ENCODE peak calls at places on chromosomes 7 and 10, in five cellular contexts. One of them, this sample, is unnamed.

GRCh38 chr7:25893436-25893835 is 258.6 kb upstream of the NFE2L3 start:
- DNase-seq in heart right ventricle: no peak
- DNase-seq in OCI-LY7: peak; percentile 12
- DNase-seq in GM23248: peak; percentile 4
- DNase-seq in body of pancreas: no peak
- DNase-seq in this sample: no peak

GRCh38 chr10:69465457-69466157 is 14.3 kb downstream of the TSPAN15 start:
- DNase-seq in heart right ventricle: no peak
- DNase-seq in OCI-LY7: no peak
- DNase-seq in GM23248: no peak
- DNase-seq in body of pancreas: no peak
- DNase-seq in this sample: no peak

GRCh38 chr10:69232252-69232651 is 12.1 kb downstream of the HKDC1 start:
- DNase-seq in OCI-LY7: no peak
- DNase-seq in heart right ventricle: no peak
- DNase-seq in body of pancreas: no peak
- DNase-seq in GM23248: peak; percentile 91
- DNase-seq in this sample: no peak

GRCh38 chr10:17527530-17528146 is 73.2 kb upstream of the ST8SIA6 start:
- DNase-seq in OCI-LY7: no peak
- DNase-seq in body of pancreas: no peak
- DNase-seq in heart right ventricle: peak; percentile 10
- DNase-seq in GM23248: peak; percentile 38
- DNase-seq in this sample: no peak

GRCh38 chr10:58982470-58983239 is 193.8 kb upstream of the PHYHIPL start:
- DNase-seq in body of pancreas: no peak
- DNase-seq in GM23248: no peak
- DNase-seq in OCI-LY7: no peak
- DNase-seq in heart right ventricle: no peak
- DNase-seq in this sample: no peak

GRCh38 chr7:27168265-27168947 is 3.1 kb upstream of the HOXA9 start:
- DNase-seq in body of pancreas: no peak
- DNase-seq in heart right ventricle: no peak
- DNase-seq in OCI-LY7: no peak
- DNase-seq in GM23248: peak; percentile 79
- DNase-seq in this sample: no peak

GRCh38 chr7:111264111-111264868 is 173.4 kb downstream of the LRRN3 start:
- DNase-seq in body of pancreas: no peak
- DNase-seq in OCI-LY7: no peak
- DNase-seq in heart right ventricle: no peak
- DNase-seq in GM23248: no peak
- DNase-seq in this sample: no peak

GRCh38 chr7:123230147-123230546 is 30.4 kb upstream of the SLC13A1 start:
- DNase-seq in heart right ventricle: no peak
- DNase-seq in body of pancreas: no peak
- DNase-seq in GM23248: no peak
- DNase-seq in OCI-LY7: no peak
- DNase-seq in this sample: no peak

GRCh38 chr7:149140784-149141183 is 6.5 kb upstream of the ZNF398 start:
- DNase-seq in body of pancreas: no peak
- DNase-seq in GM23248: peak; percentile 21
- DNase-seq in OCI-LY7: no peak
- DNase-seq in heart right ventricle: no peak
- DNase-seq in this sample: no peak

GRCh38 chr10:68082815-68083395 is 7.8 kb upstream of the HERC4 start:
- DNase-seq in heart right ventricle: no peak
- DNase-seq in OCI-LY7: no peak
- DNase-seq in body of pancreas: no peak
- DNase-seq in GM23248: peak; percentile 72
- DNase-seq in this sample: no peak

GRCh38 chr7:32051128-32051527 is 19.1 kb downstream of the PDE1C start:
- DNase-seq in heart right ventricle: no peak
- DNase-seq in OCI-LY7: no peak
- DNase-seq in body of pancreas: no peak
- DNase-seq in GM23248: no peak
- DNase-seq in this sample: no peak

GRCh38 chr7:78073470-78074382 is 275.2 kb downstream of the PHTF2 start:
- DNase-seq in GM23248: no peak
- DNase-seq in body of pancreas: no peak
- DNase-seq in heart right ventricle: no peak
- DNase-seq in OCI-LY7: no peak
- DNase-seq in this sample: no peak

GRCh38 chr10:112775347-112775746 is 174.7 kb upstream of the TCF7L2 start:
- DNase-seq in GM23248: peak; percentile 31
- DNase-seq in heart right ventricle: no peak
- DNase-seq in body of pancreas: no peak
- DNase-seq in OCI-LY7: no peak
- DNase-seq in this sample: no peak

GRCh38 chr10:77230194-77230593 is 407.4 kb downstream of the KCNMA1 start:
- DNase-seq in OCI-LY7: no peak
- DNase-seq in body of pancreas: no peak
- DNase-seq in GM23248: peak; percentile 74
- DNase-seq in heart right ventricle: no peak
- DNase-seq in this sample: no peak

GRCh38 chr10:112343056-112343806 is 30.7 kb upstream of the ACSL5 start:
- DNase-seq in heart right ventricle: no peak
- DNase-seq in GM23248: no peak
- DNase-seq in body of pancreas: no peak
- DNase-seq in OCI-LY7: no peak
- DNase-seq in this sample: no peak

GRCh38 chr10:71354771-71355170 is 35.7 kb downstream of the SLC29A3 start:
- DNase-seq in GM23248: peak; percentile 59
- DNase-seq in OCI-LY7: no peak
- DNase-seq in body of pancreas: no peak
- DNase-seq in heart right ventricle: no peak
- DNase-seq in this sample: no peak

GRCh38 chr10:122374859-122375721 is 582 bp downstream of the PLEKHA1 start:
- DNase-seq in body of pancreas: peak; percentile 71
- DNase-seq in OCI-LY7: peak; percentile 71
- DNase-seq in GM23248: peak; percentile 77
- DNase-seq in heart right ventricle: peak; percentile 50
- DNase-seq in this sample: no peak

GRCh38 chr7:158039270-158039669 is 548.4 kb downstream of the PTPRN2 start:
- DNase-seq in GM23248: no peak
- DNase-seq in OCI-LY7: no peak
- DNase-seq in heart right ventricle: no peak
- DNase-seq in body of pancreas: no peak
- DNase-seq in this sample: no peak

GRCh38 chr7:158251061-158251965 is 336.3 kb downstream of the PTPRN2 start:
- DNase-seq in heart right ventricle: no peak
- DNase-seq in OCI-LY7: no peak
- DNase-seq in body of pancreas: no peak
- DNase-seq in GM23248: no peak
- DNase-seq in this sample: no peak

GRCh38 chr7:142563470-142563869 is 185.8 kb upstream of the PRSS1 start:
- DNase-seq in body of pancreas: no peak
- DNase-seq in GM23248: peak; percentile 64
- DNase-seq in OCI-LY7: no peak
- DNase-seq in heart right ventricle: no peak
- DNase-seq in this sample: no peak

GRCh38 chr10:87538092-87538795 is 33.6 kb downstream of the MINPP1 start:
- DNase-seq in heart right ventricle: no peak
- DNase-seq in OCI-LY7: no peak
- DNase-seq in body of pancreas: no peak
- DNase-seq in GM23248: peak; percentile 26
- DNase-seq in this sample: no peak

GRCh38 chr7:47329320-47329926 is 252.5 kb downstream of the TNS3 start:
- DNase-seq in GM23248: no peak
- DNase-seq in body of pancreas: no peak
- DNase-seq in heart right ventricle: no peak
- DNase-seq in OCI-LY7: no peak
- DNase-seq in this sample: no peak
- H3K4me1 ChIP-seq in GM23248: peaks cover 34% of the 10 kb centered on the region
- H3K4me1 ChIP-seq in body of pancreas: peaks cover 40% of the 10 kb centered on the region
- H3K4me1 ChIP-seq in heart right ventricle: peaks cover 91% of the 10 kb centered on the region
- H3K4me1 ChIP-seq in OCI-LY7: no peaks in the 10 kb centered on the region
- H3K4me1 ChIP-seq in this sample: peaks cover 58% of the 10 kb centered on the region

GRCh38 chr7:107999814-108000560 is 3.0 kb downstream of the LAMB1 start:
- DNase-seq in GM23248: peak; percentile 45
- DNase-seq in heart right ventricle: no peak
- DNase-seq in body of pancreas: no peak
- DNase-seq in OCI-LY7: no peak
- DNase-seq in this sample: no peak

GRCh38 chr7:107996072-107996824 is 6.7 kb downstream of the LAMB1 start:
- DNase-seq in body of pancreas: no peak
- DNase-seq in heart right ventricle: no peak
- DNase-seq in GM23248: peak; percentile 65
- DNase-seq in OCI-LY7: no peak
- DNase-seq in this sample: no peak

GRCh38 chr7:108000875-108001758 is 1.8 kb downstream of the LAMB1 start:
- DNase-seq in body of pancreas: peak; percentile 36
- DNase-seq in OCI-LY7: no peak
- DNase-seq in GM23248: peak; percentile 63
- DNase-seq in heart right ventricle: peak; percentile 74
- DNase-seq in this sample: no peak

GRCh38 chr7:107998150-107998549 is 4.8 kb downstream of the LAMB1 start:
- DNase-seq in body of pancreas: no peak
- DNase-seq in heart right ventricle: no peak
- DNase-seq in OCI-LY7: no peak
- DNase-seq in GM23248: peak; percentile 27
- DNase-seq in this sample: no peak

DNA sequence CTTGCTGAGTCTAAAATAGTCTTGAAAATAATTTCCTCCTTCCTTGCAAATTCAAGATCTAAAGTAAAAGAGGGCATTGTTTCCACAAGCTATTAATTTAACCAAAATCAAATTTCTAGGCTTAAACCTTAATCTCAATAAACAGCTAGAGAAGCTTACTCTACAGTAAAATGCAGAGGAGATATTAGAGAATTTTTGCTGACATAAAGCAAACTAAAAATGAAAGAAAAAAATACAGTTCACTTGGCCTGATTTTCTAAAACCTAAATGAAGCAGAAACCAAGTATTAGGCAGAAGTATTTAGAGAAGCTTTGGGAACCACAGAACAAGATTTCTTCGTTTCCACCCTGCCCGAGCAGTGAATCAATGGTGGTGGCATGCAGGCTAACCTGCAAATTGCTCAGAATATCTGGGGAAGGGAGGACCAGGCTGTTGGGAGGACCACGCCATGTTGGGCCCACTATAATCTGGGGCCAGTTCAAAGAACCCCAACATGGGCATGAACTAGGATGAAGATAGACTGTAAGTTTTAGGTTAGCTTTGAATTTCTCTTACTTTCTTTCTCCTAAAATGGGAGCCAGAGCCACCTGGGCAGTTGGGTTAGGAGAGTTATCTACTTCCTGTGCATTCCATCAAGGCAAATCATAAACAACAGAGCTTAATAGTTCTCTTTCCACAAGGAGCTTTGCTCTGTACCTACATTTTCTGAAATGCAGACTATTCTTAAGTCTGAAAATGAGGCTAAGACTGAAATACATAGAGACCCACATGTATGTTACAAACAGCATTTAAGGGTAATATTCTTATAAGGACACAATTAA is 4.1 kb downstream of the LAMB1 start:
- DNase-seq in heart right ventricle: no peak
- DNase-seq in body of pancreas: no peak
- DNase-seq in GM23248: peak; percentile 31
- DNase-seq in OCI-LY7: no peak
- DNase-seq in this sample: no peak
- H3K4me1 ChIP-seq in heart right ventricle: peaks cover 81% of the 10 kb centered on the region
- H3K4me1 ChIP-seq in body of pancreas: peaks cover 74% of the 10 kb centered on the region
- H3K4me1 ChIP-seq in GM23248: peaks cover 76% of the 10 kb centered on the region
- H3K4me1 ChIP-seq in OCI-LY7: no peaks in the 10 kb centered on the region
- H3K4me1 ChIP-seq in this sample: peaks cover 94% of the 10 kb centered on the region

DNA sequence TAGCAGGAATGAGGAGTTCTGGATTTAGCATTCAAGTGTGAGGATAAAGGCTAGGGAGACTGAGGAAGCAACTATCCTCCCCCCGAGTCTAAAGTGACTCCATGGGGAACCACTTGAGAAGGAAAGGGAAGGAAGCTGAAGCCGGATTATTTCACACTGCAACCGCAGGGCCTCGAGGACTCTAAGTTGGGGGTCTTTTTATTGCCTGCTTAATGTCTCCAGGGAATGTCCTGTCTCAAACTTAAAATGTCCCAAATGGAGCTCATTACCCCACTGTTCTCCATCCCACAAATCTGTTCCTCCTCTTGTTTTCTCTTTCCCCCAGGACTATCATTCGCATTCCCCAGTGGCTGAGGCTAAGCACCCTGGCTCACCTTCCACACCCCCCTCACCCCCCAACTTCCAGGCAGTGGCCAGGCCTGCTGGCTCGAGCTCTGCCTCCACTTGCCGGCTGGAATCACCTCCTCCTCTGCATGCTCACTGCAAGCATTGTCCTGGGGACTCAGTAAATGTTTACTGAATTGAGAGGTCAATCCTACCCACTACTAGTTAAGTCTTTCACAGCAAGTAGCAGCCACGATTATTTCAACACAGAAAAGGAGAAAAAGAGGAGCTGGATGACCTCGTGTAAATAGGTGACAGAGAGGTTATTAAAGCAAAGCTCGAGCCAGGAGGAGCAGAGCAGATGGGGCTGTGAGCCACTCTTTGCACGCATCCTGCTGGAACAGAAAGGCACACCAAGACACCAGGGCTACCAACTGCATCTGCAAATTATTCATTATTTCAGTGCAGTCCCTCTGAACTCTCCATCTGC is 32.3 kb downstream of the HIPK2 start:
- DNase-seq in heart right ventricle: peak; percentile 46
- DNase-seq in GM23248: peak; percentile 48
- DNase-seq in body of pancreas: no peak
- DNase-seq in OCI-LY7: no peak
- DNase-seq in this sample: no peak
- H3K4me1 ChIP-seq in heart right ventricle: peaks cover 99% of the 10 kb centered on the region
- H3K4me1 ChIP-seq in GM23248: peaks cover 33% of the 10 kb centered on the region
- H3K4me1 ChIP-seq in body of pancreas: peaks cover 49% of the 10 kb centered on the region
- H3K4me1 ChIP-seq in OCI-LY7: no peaks in the 10 kb centered on the region
- H3K4me1 ChIP-seq in this sample: peaks cover 24% of the 10 kb centered on the region

GRCh38 chr7:93232673-93233018 is 480 bp downstream of the VPS50 start:
- DNase-seq in OCI-LY7: peak; percentile 14
- DNase-seq in heart right ventricle: no peak
- DNase-seq in GM23248: peak; percentile 42
- DNase-seq in body of pancreas: no peak
- DNase-seq in this sample: no peak

GRCh38 chr7:93228302-93228701 is 2.0 kb upstream of the HEPACAM2 start:
- DNase-seq in heart right ventricle: peak; percentile 6
- DNase-seq in body of pancreas: peak; percentile 13
- DNase-seq in OCI-LY7: peak; percentile 82
- DNase-seq in GM23248: peak; percentile 74
- DNase-seq in this sample: no peak

GRCh38 chr7:93231799-93232672 is at the start of gene VPS50:
- DNase-seq in body of pancreas: peak; percentile 99
- DNase-seq in GM23248: peak; percentile 99
- DNase-seq in heart right ventricle: peak; percentile 97
- DNase-seq in OCI-LY7: peak; percentile 95
- DNase-seq in this sample: peak; percentile 79

GRCh38 chr7:93226310-93226709 is at the start of gene HEPACAM2:
- DNase-seq in OCI-LY7: no peak
- DNase-seq in body of pancreas: no peak
- DNase-seq in heart right ventricle: no peak
- DNase-seq in GM23248: no peak
- DNase-seq in this sample: no peak

DNA sequence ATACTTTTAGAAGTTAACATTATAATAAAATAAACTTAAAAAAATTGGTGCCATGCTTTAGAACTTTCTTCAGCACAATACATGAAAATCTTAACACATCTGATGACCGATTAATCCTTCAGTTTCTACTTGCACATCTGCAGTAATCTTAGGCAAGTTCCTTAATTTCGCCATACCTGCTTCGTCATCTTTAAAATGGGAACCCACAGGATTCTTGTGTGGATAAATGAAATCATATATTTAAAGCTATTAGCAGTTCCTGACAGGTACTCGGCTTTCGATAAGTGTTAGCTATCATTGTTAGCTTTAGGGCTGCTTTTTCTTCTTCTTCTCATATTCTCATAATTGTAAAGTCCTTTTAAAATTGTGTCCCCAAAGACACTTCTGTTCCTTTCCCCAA is 902 bp upstream of the VPS50 start:
- DNase-seq in heart right ventricle: no peak
- DNase-seq in GM23248: peak; percentile 15
- DNase-seq in OCI-LY7: no peak
- DNase-seq in body of pancreas: no peak
- DNase-seq in this sample: no peak
- H3K4me1 ChIP-seq in heart right ventricle: peaks cover 24% of the 10 kb centered on the region
- H3K4me1 ChIP-seq in GM23248: peaks cover 5% of the 10 kb centered on the region
- H3K4me1 ChIP-seq in OCI-LY7: peaks cover 25% of the 10 kb centered on the region
- H3K4me1 ChIP-seq in body of pancreas: peaks cover 13% of the 10 kb centered on the region
- H3K4me1 ChIP-seq in this sample: peaks cover 4% of the 10 kb centered on the region